ENCODE peak calls at places on chromosomes 13 and 19, in ten cellular contexts. C is mesendoderm; B is GDM1; L is GF-D8; K is aorta; G is esophagus squamous epithelium; M is D341Med; Y is omental fat pad; Q is stimulated activated CD8-positive, alpha-beta memory T cell treated with anti-CD3 and anti-CD28 coated beads, Interleukin-4, amount 100 ng/mL, for 1 hour; X is hypothalamus. R is an unnamed sample.

GRCh38 chr19:15210323-15210774 is 9.6 kb upstream of the NOTCH3 start:
- DNase-seq in L (peak), K (peak), Y (no peak), Q (no peak), B (no peak), M (no peak), C (no peak), X (no peak), G (no peak), R (no peak)

GRCh38 chr19:5679289-5680082 is 830 bp downstream of the MICOS13 start:
- DNase-seq in L (no peak), M (peak), K (no peak), G (no peak), B (no peak), Q (no peak), Y (no peak), X (no peak), C (no peak), R (no peak)

GRCh38 chr19:34173145-34173956 is 1.0 kb downstream of the LSM14A start:
- DNase-seq in Y (no peak), B (no peak), G (no peak), M (peak), C (peak), X (no peak), K (peak), Q (no peak), L (no peak), R (peak)

GRCh38 chr13:25775986-25776385 is 275.8 kb downstream of the SHISA2 start:
- DNase-seq in Y (no peak), X (no peak), G (no peak), L (no peak), Q (no peak), M (no peak), C (peak), B (no peak), K (no peak), R (no peak)

GRCh38 chr13:80705371-80706163 is 364.6 kb upstream of the SPRY2 start:
- DNase-seq in K (no peak), Y (no peak), B (no peak), M (no peak), L (no peak), G (no peak), C (no peak), Q (no peak), X (no peak), R (no peak)

GRCh38 chr13:103815619-103816018 is 749.4 kb upstream of the SLC10A2 start:
- DNase-seq in Y (no peak), K (no peak), X (no peak), Q (no peak), M (no peak), L (no peak), C (no peak), B (no peak), G (no peak), R (no peak)

GRCh38 chr13:87057807-87058520 is 613.2 kb upstream of the SLITRK5 start:
- DNase-seq in K (no peak), C (no peak), Y (no peak), B (no peak), M (no peak), X (no peak), Q (no peak), G (no peak), L (no peak), R (no peak)

GRCh38 chr13:44347905-44348304 is 25.7 kb upstream of the SERP2 start:
- DNase-seq in L (no peak), C (no peak), X (no peak), M (no peak), K (no peak), Q (no peak), Y (no peak), G (no peak), B (no peak), R (no peak)

GRCh38 chr13:34502011-34502410 is 440.1 kb upstream of the NBEA start:
- DNase-seq in B (no peak), Q (no peak), X (no peak), M (no peak), Y (no peak), G (no peak), L (no peak), K (no peak), C (peak), R (no peak)

GRCh38 chr19:50258918-50259372 is 55.5 kb downstream of the MYH14 start:
- DNase-seq in L (no peak), Y (no peak), G (no peak), X (no peak), C (peak), Q (no peak), M (peak), B (no peak), K (no peak), R (no peak)

GRCh38 chr13:33033361-33033812 is 17.2 kb downstream of the KL start:
- DNase-seq in X (no peak), G (no peak), M (no peak), B (no peak), Y (no peak), K (no peak), Q (no peak), L (no peak), C (no peak), R (peak)

GRCh38 chr13:42658019-42658418 is 84.1 kb downstream of the TNFSF11 start:
- DNase-seq in G (no peak), L (no peak), C (peak), M (no peak), X (no peak), B (no peak), K (no peak), Y (no peak), Q (no peak), R (no peak)

GRCh38 chr13:75226092-75226491 is 255.9 kb downstream of the TBC1D4 start:
- DNase-seq in K (no peak), M (no peak), C (peak), B (no peak), Q (no peak), Y (no peak), G (no peak), X (no peak), L (no peak), R (no peak)

GRCh38 chr13:99295488-99296252 is 11.5 kb downstream of the GPR183 start:
- DNase-seq in B (no peak), Q (no peak), M (no peak), L (no peak), Y (no peak), G (no peak), C (no peak), K (no peak), X (no peak), R (no peak)

GRCh38 chr19:6381030-6381750 is 5.5 kb upstream of the PSPN start:
- DNase-seq in B (no peak), M (no peak), Q (no peak), L (no peak), G (no peak), Y (no peak), K (no peak), C (no peak), X (no peak), R (peak)

GRCh38 chr13:31927219-31927653 is 104.3 kb upstream of the FRY start:
- DNase-seq in Q (no peak), Y (no peak), L (no peak), M (no peak), X (no peak), B (no peak), C (peak), K (no peak), G (no peak), R (no peak)

GRCh38 chr19:4541114-4541805 is 1.4 kb upstream of the LRG1 start:
- DNase-seq in L (peak), Q (no peak), X (no peak), Y (no peak), B (no peak), C (no peak), G (no peak), K (no peak), M (no peak), R (no peak)

GRCh38 chr19:54211214-54211613 is 10.6 kb downstream of the RPS9 start:
- DNase-seq in L (no peak), X (no peak), K (no peak), B (no peak), Q (no peak), G (no peak), Y (no peak), C (no peak), M (no peak), R (no peak)

GRCh38 chr13:37313383-37313782 is 207.9 kb upstream of the CSNK1A1L start:
- DNase-seq in M (no peak), G (no peak), K (no peak), Q (no peak), C (no peak), B (no peak), Y (no peak), L (no peak), X (no peak), R (no peak)

GRCh38 chr13:75415720-75416119 is 66.2 kb downstream of the TBC1D4 start:
- DNase-seq in G (no peak), M (no peak), X (no peak), L (peak), C (no peak), K (no peak), Y (no peak), B (no peak), Q (no peak), R (no peak)

GRCh38 chr13:110593430-110594130 is 21.8 kb upstream of the NAXD start:
- DNase-seq in C (peak), X (no peak), Q (no peak), L (peak), Y (no peak), M (peak), B (peak), K (no peak), G (no peak), R (peak)

GRCh38 chr19:33689138-33689746 is 67.5 kb downstream of the CHST8 start:
- DNase-seq in Y (peak), B (no peak), X (no peak), K (no peak), G (no peak), Q (no peak), L (no peak), M (no peak), C (no peak), R (no peak)

GRCh38 chr13:100514788-100515409 is 73.7 kb downstream of the GGACT start:
- DNase-seq in G (no peak), Q (peak), K (peak), B (peak), L (peak), M (peak), Y (peak), C (peak), X (peak), R (peak)

GRCh38 chr13:113660066-113660465 is 2.1 kb upstream of the ATP4B start:
- DNase-seq in M (no peak), Q (no peak), K (no peak), L (no peak), Y (no peak), G (no peak), C (no peak), B (no peak), X (no peak), R (no peak)

GRCh38 chr13:27622102-27622820 is 569 bp downstream of the POLR1D start:
- DNase-seq in C (no peak), K (no peak), Y (no peak), G (no peak), L (no peak), B (no peak), Q (no peak), X (no peak), M (peak), R (peak)

GRCh38 chr13:44660050-44660449 is 83.9 kb upstream of the TSC22D1 start:
- DNase-seq in L (no peak), K (no peak), Y (no peak), Q (no peak), X (no peak), B (no peak), G (no peak), M (no peak), C (no peak), R (no peak)

GRCh38 chr13:36850790-36851438 is 31.9 kb downstream of the RFXAP start:
- DNase-seq in X (no peak), Y (no peak), Q (no peak), M (peak), K (no peak), L (no peak), B (peak), C (peak), G (no peak), R (peak)

GRCh38 chr13:110294146-110294545 is 12.8 kb downstream of the COL4A1 start:
- DNase-seq in Y (no peak), B (no peak), M (no peak), K (no peak), Q (no peak), C (no peak), L (no peak), G (no peak), X (no peak), R (no peak)

GRCh38 chr13:38686635-38687245 is at the start of gene FREM2:
- DNase-seq in G (no peak), Q (no peak), C (peak), Y (no peak), X (no peak), K (no peak), L (no peak), M (peak), B (no peak), R (peak)

GRCh38 chr19:29372461-29372860 is 153.3 kb upstream of the VSTM2B start:
- DNase-seq in Y (no peak), L (no peak), X (no peak), C (peak), K (no peak), Q (no peak), M (no peak), G (no peak), B (no peak), R (no peak)

GRCh38 chr19:49847731-49848696 is 2.9 kb upstream of the PTOV1 start:
- DNase-seq in C (no peak), Y (no peak), G (no peak), B (no peak), X (no peak), K (no peak), Q (no peak), M (no peak), L (peak), R (no peak)

GRCh38 chr13:19961484-19961883 is 3.0 kb downstream of the ZMYM2 start:
- DNase-seq in Y (no peak), K (no peak), B (no peak), M (no peak), L (no peak), Q (no peak), X (no peak), C (no peak), G (no peak), R (no peak)

GRCh38 chr19:12801466-12802266 is at the start of the genes PRDX2 and THSD8:
- DNase-seq in C (peak), G (no peak), X (peak), Y (no peak), L (peak), Q (peak), K (peak), B (no peak), M (peak), R (peak)

GRCh38 chr13:28531195-28531955 is 36.4 kb upstream of the FLT1 start:
- DNase-seq in Y (no peak), M (peak), G (no peak), X (no peak), L (no peak), C (peak), B (no peak), K (peak), Q (no peak), R (peak)

GRCh38 chr13:50357586-50358118 is 342.4 kb downstream of the KCNRG start:
- DNase-seq in Y (no peak), X (no peak), K (no peak), L (no peak), M (no peak), G (no peak), B (no peak), Q (no peak), C (no peak), R (no peak)

GRCh38 chr19:6264077-6264445 is 15.7 kb downstream of the MLLT1 start:
- DNase-seq in G (no peak), C (peak), M (no peak), X (no peak), K (no peak), B (no peak), Y (no peak), L (no peak), Q (no peak), R (no peak)

GRCh38 chr13:73981595-73981994 is 152.6 kb downstream of the KLF12 start:
- DNase-seq in G (no peak), Q (no peak), L (no peak), M (no peak), Y (no peak), C (peak), B (no peak), K (no peak), X (no peak), R (peak)

R was measured in NCI-H82.